ENCODE peak calls at places on chromosome 20, in six cellular contexts. M, Y, K, G, A and F are unnamed samples.

GRCh38 chr20:25058051-25058796 is at the start of gene ACSS1:
- DNase-seq in M (peak), Y (peak), K (peak), G (peak), A (peak), F (peak)

GRCh38 chr20:48552550-48552949 is 275.2 kb downstream of the PREX1 start:
- DNase-seq in M (no peak), Y (no peak), K (no peak), G (no peak), A (no peak), F (no peak)

GRCh38 chr20:7624886-7625285 is 315.4 kb downstream of the HAO1 start:
- DNase-seq in M (no peak), Y (no peak), K (no peak), G (no peak), A (no peak), F (no peak)

GRCh38 chr20:9161308-9161707 is 92.4 kb downstream of the PLCB4 start:
- DNase-seq in M (no peak), Y (no peak), K (no peak), G (no peak), A (no peak), F (no peak)

GRCh38 chr20:21230686-21231085 is 72.4 kb upstream of the XRN2 start:
- DNase-seq in M (no peak), Y (no peak), K (no peak), G (no peak), A (no peak), F (no peak)

GRCh38 chr20:58623579-58624473 is 27.3 kb upstream of the STX16 start:
- DNase-seq in M (no peak), Y (peak), K (no peak), G (peak), A (peak), F (peak)

GRCh38 chr20:23125625-23126191 is 39.6 kb upstream of the CD93 start:
- DNase-seq in M (peak), Y (peak), K (peak), G (no peak), A (peak), F (peak)

GRCh38 chr20:17807670-17808069 is 107.9 kb downstream of the BANF2 start:
- DNase-seq in M (no peak), Y (no peak), K (no peak), G (no peak), A (no peak), F (no peak)

GRCh38 chr20:48667889-48668413 is 159.8 kb downstream of the PREX1 start:
- DNase-seq in M (no peak), Y (no peak), K (no peak), G (peak), A (no peak), F (no peak)

GRCh38 chr20:2867081-2867860 is 6.0 kb upstream of the PTPRA start:
- DNase-seq in M (no peak), Y (no peak), K (no peak), G (no peak), A (no peak), F (no peak)

GRCh38 chr20:37903317-37904007 is 535 bp downstream of the VSTM2L start:
- DNase-seq in M (no peak), Y (no peak), K (no peak), G (no peak), A (peak), F (no peak)

GRCh38 chr20:23200914-23201313 is 114.8 kb upstream of the CD93 start:
- DNase-seq in M (peak), Y (peak), K (no peak), G (no peak), A (no peak), F (no peak)

GRCh38 chr20:25306991-25307903 is 59.4 kb downstream of the PYGB start:
- DNase-seq in M (no peak), Y (no peak), K (no peak), G (no peak), A (peak), F (no peak)

GRCh38 chr20:35165221-35166185 is 6.4 kb upstream of the PROCR start:
- DNase-seq in M (no peak), Y (no peak), K (no peak), G (no peak), A (no peak), F (no peak)

GRCh38 chr20:31595654-31596411 is 9.3 kb upstream of the ID1 start:
- DNase-seq in M (peak), Y (peak), K (no peak), G (peak), A (peak), F (no peak)

GRCh38 chr20:48538856-48539255 is 288.9 kb downstream of the PREX1 start:
- DNase-seq in M (no peak), Y (no peak), K (no peak), G (no peak), A (no peak), F (no peak)

GRCh38 chr20:20711413-20711812 is 1.0 kb downstream of the RALGAPA2 start:
- DNase-seq in M (no peak), Y (no peak), K (peak), G (no peak), A (no peak), F (no peak)

GRCh38 chr20:58048096-58048702 is 180.3 kb downstream of the ANKRD60 start:
- DNase-seq in M (peak), Y (no peak), K (peak), G (no peak), A (no peak), F (no peak)

GRCh38 chr20:64261138-64261537 is 5.6 kb downstream of the PCMTD2 start:
- DNase-seq in M (no peak), Y (no peak), K (no peak), G (peak), A (no peak), F (no peak)

DNA sequence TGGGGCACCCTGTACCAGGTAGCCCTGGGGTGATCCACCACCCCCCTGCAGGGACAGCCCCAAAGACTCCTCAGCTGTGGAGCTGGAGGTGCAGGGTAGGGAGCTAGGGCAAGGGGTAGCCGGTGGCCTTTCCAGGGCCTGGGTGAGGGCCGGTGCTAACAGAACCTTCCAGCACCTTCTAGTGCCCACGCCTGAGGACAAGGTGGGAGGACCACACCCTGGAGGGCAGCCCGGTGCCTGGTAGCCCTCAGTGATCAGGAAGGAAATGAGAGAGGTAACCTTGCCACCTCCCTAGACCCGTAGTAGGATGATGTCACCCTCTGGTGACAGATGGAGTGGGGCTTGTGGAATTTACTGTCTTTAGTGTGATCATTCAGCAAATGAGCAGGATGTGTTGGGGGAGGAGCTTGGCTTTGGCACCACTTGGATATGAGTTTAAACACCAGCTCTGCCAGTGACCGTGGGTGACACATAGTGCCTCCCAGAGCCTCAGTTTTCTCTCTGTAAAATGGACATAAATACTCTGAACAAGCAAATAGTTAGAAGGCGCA is 187.7 kb downstream of the NFATC2 start:
- DNase-seq in M (no peak), Y (no peak), K (no peak), G (no peak), A (peak), F (no peak)
- H3K27ac ChIP-seq in M (no peak), Y (no peak), K (no peak), G (no peak), A (peak), F (no peak)

DNA sequence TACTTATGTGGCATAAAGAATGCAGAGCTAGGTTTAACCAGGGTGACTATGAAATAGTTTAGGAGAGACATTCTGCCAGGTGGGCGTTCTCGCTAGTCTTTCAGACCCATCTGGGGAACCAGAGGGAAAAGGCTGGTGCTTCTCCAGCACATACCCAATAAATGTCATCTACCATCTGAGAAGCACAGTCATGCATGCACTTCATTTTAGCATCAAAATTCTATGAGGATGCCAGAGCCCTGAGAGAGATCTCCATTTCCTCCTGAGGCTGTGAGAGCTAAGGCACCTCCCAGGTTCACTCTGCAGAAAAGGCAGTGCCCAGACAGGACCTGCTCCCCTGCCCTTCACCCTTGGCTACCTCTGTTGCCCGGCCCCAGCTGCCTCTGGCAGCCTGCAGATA is 231.7 kb upstream of the PRND start:
- DNase-seq in M (no peak), Y (no peak), K (no peak), G (no peak), A (no peak), F (no peak)
- TF ChIP-seq CTCF in M (no peak), Y (no peak), K (no peak), G (no peak), A (no peak), F (no peak)

DNA sequence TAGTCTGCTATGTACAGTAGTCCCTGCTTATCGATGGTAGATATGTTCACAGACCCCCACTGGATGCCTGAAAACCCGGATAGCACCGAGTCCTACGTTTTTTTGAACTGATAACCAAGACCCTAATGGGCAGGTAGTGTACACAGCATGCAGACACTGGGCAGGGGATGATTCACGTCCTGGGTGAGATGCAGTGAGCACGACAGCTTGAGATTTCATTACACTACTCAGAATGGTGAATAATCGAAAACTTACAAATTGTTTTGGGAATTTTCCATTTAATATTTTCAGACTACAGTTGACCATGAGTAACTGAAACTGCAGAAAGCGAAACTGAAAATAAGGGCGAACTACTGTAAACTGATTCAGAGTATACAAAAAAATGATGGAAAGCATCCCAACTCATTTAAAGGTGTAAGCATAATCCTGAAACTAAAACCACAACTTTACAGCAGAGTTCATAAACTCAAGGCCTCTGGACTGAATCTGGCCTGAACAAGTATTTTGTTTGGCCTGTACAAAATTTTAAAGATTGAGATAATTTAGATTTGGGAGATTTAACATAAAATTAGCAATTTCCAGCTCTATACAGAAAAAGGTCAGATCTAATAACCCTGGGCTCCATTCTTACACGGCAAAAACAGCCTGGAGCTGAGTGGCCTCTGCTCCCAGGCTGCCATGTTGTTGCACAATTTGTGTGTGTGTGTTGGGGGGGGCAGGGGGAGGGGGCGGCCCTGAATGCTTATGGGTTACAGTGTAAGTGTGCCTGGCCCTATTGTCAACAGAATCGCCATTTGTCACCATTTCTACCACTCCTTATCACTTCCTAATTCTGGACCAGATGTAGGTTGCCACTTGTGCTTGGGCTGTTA is 34.9 kb downstream of the RNF24 start:
- DNase-seq in M (no peak), Y (peak), K (peak), G (no peak), A (no peak), F (no peak)
- H3K27ac ChIP-seq in M (peak), Y (no peak), K (no peak), G (peak), A (peak), F (no peak)

DNA sequence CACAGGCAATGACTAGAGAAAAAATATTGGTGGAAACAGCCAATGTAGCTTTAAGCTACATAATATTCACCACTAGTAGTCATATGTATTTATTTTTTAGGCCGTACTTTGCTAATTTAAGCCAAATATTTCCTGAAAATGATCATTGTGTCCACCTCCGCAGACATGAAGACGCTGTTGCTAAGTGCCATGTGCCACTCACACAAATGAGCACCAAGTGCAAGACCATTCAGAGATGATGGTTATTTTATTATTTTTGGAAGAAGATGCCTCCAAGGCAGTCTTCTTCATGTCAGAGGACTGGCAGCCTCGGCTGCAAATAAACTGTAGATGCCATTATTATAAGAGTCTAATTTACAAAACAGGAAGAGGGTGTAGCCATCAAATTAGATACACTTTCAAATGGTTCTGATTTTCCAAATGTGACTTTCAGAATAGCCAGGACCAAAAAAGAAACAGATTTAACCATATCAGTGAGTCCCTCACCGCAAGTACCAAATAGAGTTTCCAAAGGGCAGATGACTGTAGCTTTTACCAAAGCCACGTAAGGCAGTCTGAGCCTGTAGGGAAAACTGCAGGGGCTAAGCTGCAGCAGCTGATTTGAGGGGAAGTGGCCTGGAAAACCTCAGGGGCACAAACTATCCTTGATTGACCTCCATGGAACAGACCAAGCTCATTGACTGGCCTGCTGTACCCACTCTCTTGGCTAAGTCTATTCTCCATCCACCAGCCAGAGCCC is 13.3 kb downstream of the CYP24A1 start:
- DNase-seq in M (no peak), Y (no peak), K (no peak), G (no peak), A (no peak), F (no peak)
- TF ChIP-seq CTCF in M (no peak), Y (no peak), K (no peak), G (no peak), A (no peak), F (no peak)